ENCODE peak calls at places on chromosomes 4 and X, in six cellular contexts. One of them, this sample, is unnamed.
A peak's percentile ranks its signal among the peaks of the same experiment; 100 is the strongest.

GRCh38 chrX:110315541-110315940 is 2.3 kb downstream of the AMMECR1 start:
- DNase-seq in GM10248: peak; percentile 8
- DNase-seq in astrocyte of the spinal cord: no peak
- DNase-seq in fibroblast of the aortic adventitia: peak; percentile 30
- DNase-seq in cardiac muscle cell: no peak
- DNase-seq in H9: no peak
- DNase-seq in this sample: no peak

GRCh38 chr4:14383652-14384051 is 618.6 kb upstream of the CPEB2 start:
- DNase-seq in GM10248: no peak
- DNase-seq in astrocyte of the spinal cord: no peak
- DNase-seq in fibroblast of the aortic adventitia: no peak
- DNase-seq in cardiac muscle cell: no peak
- DNase-seq in H9: no peak
- DNase-seq in this sample: no peak

GRCh38 chrX:43349363-43349762 is 306.7 kb upstream of the MAOA start:
- DNase-seq in GM10248: peak; percentile 14
- DNase-seq in astrocyte of the spinal cord: peak; percentile 5
- DNase-seq in fibroblast of the aortic adventitia: peak; percentile 30
- DNase-seq in cardiac muscle cell: peak; percentile 46
- DNase-seq in H9: peak; percentile 76
- DNase-seq in this sample: peak; percentile 34

GRCh38 chr4:7067147-7067522 is 729 bp downstream of the GRPEL1 start:
- DNase-seq in GM10248: no peak
- DNase-seq in astrocyte of the spinal cord: no peak
- DNase-seq in fibroblast of the aortic adventitia: peak; percentile 16
- DNase-seq in cardiac muscle cell: no peak
- DNase-seq in H9: no peak
- DNase-seq in this sample: no peak

GRCh38 chrX:30900227-30900626 is 11.2 kb upstream of the TAB3 start:
- DNase-seq in GM10248: no peak
- DNase-seq in astrocyte of the spinal cord: no peak
- DNase-seq in fibroblast of the aortic adventitia: peak; percentile 39
- DNase-seq in cardiac muscle cell: no peak
- DNase-seq in H9: no peak
- DNase-seq in this sample: no peak

GRCh38 chr4:69951602-69952001 is 13.9 kb downstream of the CSN2 start:
- DNase-seq in GM10248: no peak
- DNase-seq in astrocyte of the spinal cord: peak; percentile 4
- DNase-seq in fibroblast of the aortic adventitia: no peak
- DNase-seq in cardiac muscle cell: no peak
- DNase-seq in H9: no peak
- DNase-seq in this sample: no peak

GRCh38 chrX:146863566-146863965 is 49.0 kb upstream of the CXorf51A start:
- DNase-seq in GM10248: no peak
- DNase-seq in astrocyte of the spinal cord: peak; percentile 38
- DNase-seq in fibroblast of the aortic adventitia: peak; percentile 0
- DNase-seq in cardiac muscle cell: no peak
- DNase-seq in H9: no peak
- DNase-seq in this sample: no peak

GRCh38 chrX:29143756-29144155 is 556.5 kb downstream of the IL1RAPL1 start:
- DNase-seq in GM10248: no peak
- DNase-seq in astrocyte of the spinal cord: no peak
- DNase-seq in fibroblast of the aortic adventitia: peak; percentile 43
- DNase-seq in cardiac muscle cell: no peak
- DNase-seq in H9: no peak
- DNase-seq in this sample: no peak

GRCh38 chrX:70117738-70118137 is 15.5 kb upstream of the IGBP1 start:
- DNase-seq in GM10248: no peak
- DNase-seq in astrocyte of the spinal cord: no peak
- DNase-seq in fibroblast of the aortic adventitia: no peak
- DNase-seq in cardiac muscle cell: no peak
- DNase-seq in H9: no peak
- DNase-seq in this sample: no peak

GRCh38 chrX:118726887-118727685 is at the start of gene IL13RA1:
- DNase-seq in GM10248: peak; percentile 55
- DNase-seq in astrocyte of the spinal cord: peak; percentile 90
- DNase-seq in fibroblast of the aortic adventitia: peak; percentile 65
- DNase-seq in cardiac muscle cell: peak; percentile 92
- DNase-seq in H9: peak; percentile 89
- DNase-seq in this sample: peak; percentile 69

GRCh38 chr4:85725727-85726170 is 250.8 kb downstream of the ARHGAP24 start:
- DNase-seq in GM10248: peak; percentile 43
- DNase-seq in astrocyte of the spinal cord: no peak
- DNase-seq in fibroblast of the aortic adventitia: peak; percentile 44
- DNase-seq in cardiac muscle cell: peak; percentile 35
- DNase-seq in H9: no peak
- DNase-seq in this sample: no peak

GRCh38 chr4:179804440-179804839 is 2362.2 kb upstream of the AGA start:
- DNase-seq in GM10248: no peak
- DNase-seq in astrocyte of the spinal cord: peak; percentile 77
- DNase-seq in fibroblast of the aortic adventitia: no peak
- DNase-seq in cardiac muscle cell: no peak
- DNase-seq in H9: no peak
- DNase-seq in this sample: no peak

GRCh38 chrX:42738552-42738951 is 39.4 kb downstream of the PPP1R2C start:
- DNase-seq in GM10248: no peak
- DNase-seq in astrocyte of the spinal cord: no peak
- DNase-seq in fibroblast of the aortic adventitia: no peak
- DNase-seq in cardiac muscle cell: no peak
- DNase-seq in H9: no peak
- DNase-seq in this sample: no peak

GRCh38 chr4:128123036-128123435 is 61.9 kb downstream of the LARP1B start:
- DNase-seq in GM10248: no peak
- DNase-seq in astrocyte of the spinal cord: no peak
- DNase-seq in fibroblast of the aortic adventitia: no peak
- DNase-seq in cardiac muscle cell: no peak
- DNase-seq in H9: no peak
- DNase-seq in this sample: no peak

GRCh38 chr4:91840359-91840758 is 463.4 kb upstream of the GRID2 start:
- DNase-seq in GM10248: no peak
- DNase-seq in astrocyte of the spinal cord: no peak
- DNase-seq in fibroblast of the aortic adventitia: peak; percentile 16
- DNase-seq in cardiac muscle cell: no peak
- DNase-seq in H9: no peak
- DNase-seq in this sample: no peak

GRCh38 chr4:3305610-3306371 is 13.0 kb downstream of the RGS12 start:
- DNase-seq in GM10248: no peak
- DNase-seq in astrocyte of the spinal cord: no peak
- DNase-seq in fibroblast of the aortic adventitia: no peak
- DNase-seq in cardiac muscle cell: no peak
- DNase-seq in H9: no peak
- DNase-seq in this sample: no peak

GRCh38 chrX:25600776-25601175 is 537.4 kb upstream of the MAGEB18 start:
- DNase-seq in GM10248: no peak
- DNase-seq in astrocyte of the spinal cord: peak; percentile 64
- DNase-seq in fibroblast of the aortic adventitia: peak; percentile 81
- DNase-seq in cardiac muscle cell: no peak
- DNase-seq in H9: no peak
- DNase-seq in this sample: no peak

GRCh38 chr4:6331018-6331417 is 61.4 kb downstream of the WFS1 start:
- DNase-seq in GM10248: peak; percentile 55
- DNase-seq in astrocyte of the spinal cord: no peak
- DNase-seq in fibroblast of the aortic adventitia: peak; percentile 6
- DNase-seq in cardiac muscle cell: no peak
- DNase-seq in H9: peak; percentile 60
- DNase-seq in this sample: no peak

GRCh38 chr4:6362896-6363295 is 93.2 kb downstream of the WFS1 start:
- DNase-seq in GM10248: peak; percentile 45
- DNase-seq in astrocyte of the spinal cord: no peak
- DNase-seq in fibroblast of the aortic adventitia: peak; percentile 18
- DNase-seq in cardiac muscle cell: peak; percentile 85
- DNase-seq in H9: peak; percentile 73
- DNase-seq in this sample: no peak

GRCh38 chr4:152224223-152224622 is 311.7 kb downstream of the FBXW7 start:
- DNase-seq in GM10248: no peak
- DNase-seq in astrocyte of the spinal cord: no peak
- DNase-seq in fibroblast of the aortic adventitia: no peak
- DNase-seq in cardiac muscle cell: no peak
- DNase-seq in H9: no peak
- DNase-seq in this sample: no peak

GRCh38 chrX:13489451-13489850 is 80.0 kb upstream of the EGFL6 start:
- DNase-seq in GM10248: no peak
- DNase-seq in astrocyte of the spinal cord: peak; percentile 63
- DNase-seq in fibroblast of the aortic adventitia: peak; percentile 83
- DNase-seq in cardiac muscle cell: no peak
- DNase-seq in H9: no peak
- DNase-seq in this sample: no peak

GRCh38 chr4:122692641-122693520 is 39.6 kb upstream of the BBS12 start:
- DNase-seq in GM10248: no peak
- DNase-seq in astrocyte of the spinal cord: peak; percentile 22
- DNase-seq in fibroblast of the aortic adventitia: peak; percentile 44
- DNase-seq in cardiac muscle cell: no peak
- DNase-seq in H9: no peak
- DNase-seq in this sample: no peak

GRCh38 chrX:121308276-121308805 is 260.9 kb downstream of the GLUD2 start:
- DNase-seq in GM10248: peak; percentile 32
- DNase-seq in astrocyte of the spinal cord: peak; percentile 76
- DNase-seq in fibroblast of the aortic adventitia: peak; percentile 72
- DNase-seq in cardiac muscle cell: peak; percentile 24
- DNase-seq in H9: peak; percentile 35
- DNase-seq in this sample: peak; percentile 21

GRCh38 chrX:15464704-15465103 is 28.4 kb downstream of the PIR start:
- DNase-seq in GM10248: no peak
- DNase-seq in astrocyte of the spinal cord: no peak
- DNase-seq in fibroblast of the aortic adventitia: no peak
- DNase-seq in cardiac muscle cell: no peak
- DNase-seq in H9: no peak
- DNase-seq in this sample: no peak

GRCh38 chr4:152164561-152164960 is 371.3 kb downstream of the FBXW7 start:
- DNase-seq in GM10248: no peak
- DNase-seq in astrocyte of the spinal cord: no peak
- DNase-seq in fibroblast of the aortic adventitia: no peak
- DNase-seq in cardiac muscle cell: no peak
- DNase-seq in H9: no peak
- DNase-seq in this sample: no peak

DNA sequence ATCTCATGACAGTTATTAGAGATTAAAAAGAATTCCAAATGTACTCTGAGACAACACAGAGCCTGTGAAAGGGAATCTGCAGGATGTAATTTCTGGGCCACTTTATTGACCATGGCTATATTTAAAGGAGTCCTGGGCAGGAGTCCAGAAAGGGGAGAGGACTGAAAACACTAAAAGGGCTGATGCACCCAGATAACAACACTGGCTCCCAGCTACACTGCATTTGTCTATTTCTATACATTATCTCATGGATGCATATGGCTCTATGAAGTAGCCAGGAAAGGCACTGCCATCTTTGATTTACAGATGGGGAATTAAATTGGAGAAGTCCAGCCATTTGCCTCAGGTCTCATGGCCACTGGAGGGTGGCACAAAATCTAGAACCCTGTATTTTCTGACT is 56.0 kb downstream of the MED28 start:
- DNase-seq in GM10248: no peak
- DNase-seq in astrocyte of the spinal cord: no peak
- DNase-seq in fibroblast of the aortic adventitia: no peak
- DNase-seq in cardiac muscle cell: no peak
- DNase-seq in H9: no peak
- DNase-seq in this sample: no peak
- TF ChIP-seq CTCF in GM10248: no peak
- TF ChIP-seq CTCF in astrocyte of the spinal cord: no peak
- TF ChIP-seq CTCF in fibroblast of the aortic adventitia: no peak
- TF ChIP-seq CTCF in cardiac muscle cell: no peak
- TF ChIP-seq CTCF in H9: no peak
- TF ChIP-seq CTCF in this sample: no peak

GRCh38 chrX:10556405-10556804 is 64.0 kb downstream of the MID1 start:
- DNase-seq in GM10248: no peak
- DNase-seq in astrocyte of the spinal cord: no peak
- DNase-seq in fibroblast of the aortic adventitia: no peak
- DNase-seq in cardiac muscle cell: no peak
- DNase-seq in H9: no peak
- DNase-seq in this sample: no peak
- TF ChIP-seq CTCF in GM10248: no peak
- TF ChIP-seq CTCF in astrocyte of the spinal cord: no peak
- TF ChIP-seq CTCF in fibroblast of the aortic adventitia: no peak
- TF ChIP-seq CTCF in cardiac muscle cell: no peak
- TF ChIP-seq CTCF in H9: no peak
- TF ChIP-seq CTCF in this sample: no peak

DNA sequence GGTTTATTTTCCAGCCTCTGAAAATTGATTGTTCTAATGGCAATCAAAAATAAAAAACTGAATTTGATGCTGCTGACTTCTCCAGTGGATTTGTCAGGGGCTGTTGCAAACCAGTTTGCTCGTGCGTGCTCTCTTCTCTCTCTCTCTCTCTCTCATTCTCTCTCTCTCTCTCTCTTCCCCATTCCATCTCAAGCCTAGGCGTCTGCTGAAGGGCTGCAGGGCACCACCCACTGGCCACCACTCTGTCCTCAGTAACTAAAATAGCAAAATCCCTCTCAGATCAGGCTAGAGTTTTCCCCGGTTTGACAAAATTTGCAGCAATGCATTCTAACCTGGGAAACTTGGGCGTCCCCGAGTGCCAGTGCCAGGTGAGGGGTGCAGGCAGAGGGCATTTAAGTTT is 19.4 kb downstream of the NKX6-1 start:
- DNase-seq in GM10248: no peak
- DNase-seq in astrocyte of the spinal cord: no peak
- DNase-seq in fibroblast of the aortic adventitia: no peak
- DNase-seq in cardiac muscle cell: peak; percentile 49
- DNase-seq in H9: peak; percentile 45
- DNase-seq in this sample: no peak
- TF ChIP-seq CTCF in GM10248: no peak
- TF ChIP-seq CTCF in astrocyte of the spinal cord: no peak
- TF ChIP-seq CTCF in fibroblast of the aortic adventitia: no peak
- TF ChIP-seq CTCF in cardiac muscle cell: no peak
- TF ChIP-seq CTCF in H9: no peak
- TF ChIP-seq CTCF in this sample: no peak

GRCh38 chr4:174119818-174120217 is 163.6 kb downstream of the FBXO8 start:
- DNase-seq in GM10248: no peak
- DNase-seq in astrocyte of the spinal cord: peak; percentile 4
- DNase-seq in fibroblast of the aortic adventitia: no peak
- DNase-seq in cardiac muscle cell: peak; percentile 5
- DNase-seq in H9: no peak
- DNase-seq in this sample: no peak
- TF ChIP-seq CTCF in GM10248: no peak
- TF ChIP-seq CTCF in astrocyte of the spinal cord: no peak
- TF ChIP-seq CTCF in fibroblast of the aortic adventitia: no peak
- TF ChIP-seq CTCF in cardiac muscle cell: no peak
- TF ChIP-seq CTCF in H9: no peak
- TF ChIP-seq CTCF in this sample: no peak

GRCh38 chr4:102730968-102731533 is 29.7 kb downstream of the MANBA start:
- DNase-seq in GM10248: no peak
- DNase-seq in astrocyte of the spinal cord: no peak
- DNase-seq in fibroblast of the aortic adventitia: no peak
- DNase-seq in cardiac muscle cell: no peak
- DNase-seq in H9: peak; percentile 59
- DNase-seq in this sample: no peak
- TF ChIP-seq CTCF in GM10248: no peak
- TF ChIP-seq CTCF in astrocyte of the spinal cord: peak; percentile 26
- TF ChIP-seq CTCF in fibroblast of the aortic adventitia: no peak
- TF ChIP-seq CTCF in cardiac muscle cell: peak; percentile 14
- TF ChIP-seq CTCF in H9: peak; percentile 73
- TF ChIP-seq CTCF in this sample: no peak

This sample was measured in glutamatergic neuron.